ENCODE peak calls at places on chromosomes 2 and 18, in eight cellular contexts. One of them, this sample, is unnamed.

GRCh38 chr2:206520450-206520849 is 77.1 kb downstream of the ADAM23 start:
- DNase-seq in DMS153: no peak
- DNase-seq in stimulated activated CD8-positive, alpha-beta memory T cell treated with anti-CD3 and anti-CD28 coated beads, Interleukin-4, amount 100 ng/mL, for 24 hours: no peak
- DNase-seq in activated CD8-positive, alpha-beta memory T cell treated with anti-CD3 and anti-CD28 coated beads, Interleukin-2, amount 50 U/mL, for 48 hours: no peak
- DNase-seq in LHCN-M2: no peak
- DNase-seq in cerebellar nuclear complex: no peak
- DNase-seq in HuH-7.5: no peak
- DNase-seq in AG09309: no peak
- DNase-seq in this sample: no peak

GRCh38 chr2:14804912-14805311 is 172.4 kb downstream of the LRATD1 start:
- DNase-seq in stimulated activated CD8-positive, alpha-beta memory T cell treated with anti-CD3 and anti-CD28 coated beads, Interleukin-4, amount 100 ng/mL, for 24 hours: no peak
- DNase-seq in LHCN-M2: peak
- DNase-seq in activated CD8-positive, alpha-beta memory T cell treated with anti-CD3 and anti-CD28 coated beads, Interleukin-2, amount 50 U/mL, for 48 hours: no peak
- DNase-seq in cerebellar nuclear complex: no peak
- DNase-seq in AG09309: no peak
- DNase-seq in HuH-7.5: no peak
- DNase-seq in DMS153: no peak
- DNase-seq in this sample: no peak

GRCh38 chr2:182713611-182714010 is 2.4 kb upstream of the DNAJC10 start:
- DNase-seq in cerebellar nuclear complex: no peak
- DNase-seq in LHCN-M2: no peak
- DNase-seq in DMS153: no peak
- DNase-seq in stimulated activated CD8-positive, alpha-beta memory T cell treated with anti-CD3 and anti-CD28 coated beads, Interleukin-4, amount 100 ng/mL, for 24 hours: no peak
- DNase-seq in activated CD8-positive, alpha-beta memory T cell treated with anti-CD3 and anti-CD28 coated beads, Interleukin-2, amount 50 U/mL, for 48 hours: no peak
- DNase-seq in AG09309: no peak
- DNase-seq in HuH-7.5: no peak
- DNase-seq in this sample: no peak

GRCh38 chr2:219644801-219645480 is 17.5 kb downstream of the SLC4A3 start:
- DNase-seq in LHCN-M2: no peak
- DNase-seq in activated CD8-positive, alpha-beta memory T cell treated with anti-CD3 and anti-CD28 coated beads, Interleukin-2, amount 50 U/mL, for 48 hours: peak
- DNase-seq in cerebellar nuclear complex: no peak
- DNase-seq in DMS153: peak
- DNase-seq in stimulated activated CD8-positive, alpha-beta memory T cell treated with anti-CD3 and anti-CD28 coated beads, Interleukin-4, amount 100 ng/mL, for 24 hours: no peak
- DNase-seq in AG09309: no peak
- DNase-seq in HuH-7.5: no peak
- DNase-seq in this sample: no peak

GRCh38 chr18:26440644-26441043 is 107.7 kb downstream of the KCTD1 start:
- DNase-seq in cerebellar nuclear complex: no peak
- DNase-seq in stimulated activated CD8-positive, alpha-beta memory T cell treated with anti-CD3 and anti-CD28 coated beads, Interleukin-4, amount 100 ng/mL, for 24 hours: no peak
- DNase-seq in activated CD8-positive, alpha-beta memory T cell treated with anti-CD3 and anti-CD28 coated beads, Interleukin-2, amount 50 U/mL, for 48 hours: no peak
- DNase-seq in HuH-7.5: no peak
- DNase-seq in LHCN-M2: peak
- DNase-seq in DMS153: no peak
- DNase-seq in AG09309: no peak
- DNase-seq in this sample: no peak

GRCh38 chr18:5518899-5519371 is 24.9 kb downstream of the EPB41L3 start:
- DNase-seq in DMS153: no peak
- DNase-seq in AG09309: no peak
- DNase-seq in stimulated activated CD8-positive, alpha-beta memory T cell treated with anti-CD3 and anti-CD28 coated beads, Interleukin-4, amount 100 ng/mL, for 24 hours: no peak
- DNase-seq in LHCN-M2: no peak
- DNase-seq in cerebellar nuclear complex: no peak
- DNase-seq in activated CD8-positive, alpha-beta memory T cell treated with anti-CD3 and anti-CD28 coated beads, Interleukin-2, amount 50 U/mL, for 48 hours: no peak
- DNase-seq in HuH-7.5: no peak
- DNase-seq in this sample: no peak

GRCh38 chr2:3257166-3257565 is 120.5 kb downstream of the EIPR1 start:
- DNase-seq in stimulated activated CD8-positive, alpha-beta memory T cell treated with anti-CD3 and anti-CD28 coated beads, Interleukin-4, amount 100 ng/mL, for 24 hours: no peak
- DNase-seq in DMS153: no peak
- DNase-seq in HuH-7.5: no peak
- DNase-seq in cerebellar nuclear complex: no peak
- DNase-seq in activated CD8-positive, alpha-beta memory T cell treated with anti-CD3 and anti-CD28 coated beads, Interleukin-2, amount 50 U/mL, for 48 hours: no peak
- DNase-seq in AG09309: no peak
- DNase-seq in LHCN-M2: no peak
- DNase-seq in this sample: no peak

GRCh38 chr18:25862881-25863600 is 227.4 kb downstream of the SS18 start:
- DNase-seq in HuH-7.5: no peak
- DNase-seq in cerebellar nuclear complex: no peak
- DNase-seq in LHCN-M2: no peak
- DNase-seq in stimulated activated CD8-positive, alpha-beta memory T cell treated with anti-CD3 and anti-CD28 coated beads, Interleukin-4, amount 100 ng/mL, for 24 hours: no peak
- DNase-seq in AG09309: no peak
- DNase-seq in DMS153: no peak
- DNase-seq in activated CD8-positive, alpha-beta memory T cell treated with anti-CD3 and anti-CD28 coated beads, Interleukin-2, amount 50 U/mL, for 48 hours: no peak
- DNase-seq in this sample: no peak

GRCh38 chr2:177187631-177188312 is 24.8 kb upstream of the HNRNPA3 start:
- DNase-seq in LHCN-M2: peak
- DNase-seq in stimulated activated CD8-positive, alpha-beta memory T cell treated with anti-CD3 and anti-CD28 coated beads, Interleukin-4, amount 100 ng/mL, for 24 hours: no peak
- DNase-seq in HuH-7.5: peak
- DNase-seq in activated CD8-positive, alpha-beta memory T cell treated with anti-CD3 and anti-CD28 coated beads, Interleukin-2, amount 50 U/mL, for 48 hours: no peak
- DNase-seq in cerebellar nuclear complex: no peak
- DNase-seq in AG09309: peak
- DNase-seq in DMS153: no peak
- DNase-seq in this sample: no peak

GRCh38 chr2:231300020-231300721 is 95.3 kb upstream of the B3GNT7 start:
- DNase-seq in DMS153: no peak
- DNase-seq in AG09309: no peak
- DNase-seq in cerebellar nuclear complex: no peak
- DNase-seq in LHCN-M2: no peak
- DNase-seq in HuH-7.5: no peak
- DNase-seq in activated CD8-positive, alpha-beta memory T cell treated with anti-CD3 and anti-CD28 coated beads, Interleukin-2, amount 50 U/mL, for 48 hours: no peak
- DNase-seq in stimulated activated CD8-positive, alpha-beta memory T cell treated with anti-CD3 and anti-CD28 coated beads, Interleukin-4, amount 100 ng/mL, for 24 hours: no peak
- DNase-seq in this sample: no peak

GRCh38 chr2:171787333-171788072 is 100.2 kb downstream of the DYNC1I2 start:
- DNase-seq in LHCN-M2: no peak
- DNase-seq in AG09309: no peak
- DNase-seq in activated CD8-positive, alpha-beta memory T cell treated with anti-CD3 and anti-CD28 coated beads, Interleukin-2, amount 50 U/mL, for 48 hours: no peak
- DNase-seq in HuH-7.5: no peak
- DNase-seq in cerebellar nuclear complex: no peak
- DNase-seq in stimulated activated CD8-positive, alpha-beta memory T cell treated with anti-CD3 and anti-CD28 coated beads, Interleukin-4, amount 100 ng/mL, for 24 hours: no peak
- DNase-seq in DMS153: no peak
- DNase-seq in this sample: no peak

GRCh38 chr2:128286011-128286721 is 32.5 kb downstream of the HS6ST1 start:
- DNase-seq in HuH-7.5: no peak
- DNase-seq in activated CD8-positive, alpha-beta memory T cell treated with anti-CD3 and anti-CD28 coated beads, Interleukin-2, amount 50 U/mL, for 48 hours: no peak
- DNase-seq in DMS153: no peak
- DNase-seq in AG09309: no peak
- DNase-seq in stimulated activated CD8-positive, alpha-beta memory T cell treated with anti-CD3 and anti-CD28 coated beads, Interleukin-4, amount 100 ng/mL, for 24 hours: no peak
- DNase-seq in LHCN-M2: no peak
- DNase-seq in cerebellar nuclear complex: no peak
- DNase-seq in this sample: no peak

GRCh38 chr18:3211236-3211992 is 8.4 kb downstream of the MYOM1 start:
- DNase-seq in DMS153: peak
- DNase-seq in AG09309: no peak
- DNase-seq in stimulated activated CD8-positive, alpha-beta memory T cell treated with anti-CD3 and anti-CD28 coated beads, Interleukin-4, amount 100 ng/mL, for 24 hours: no peak
- DNase-seq in HuH-7.5: peak
- DNase-seq in LHCN-M2: peak
- DNase-seq in activated CD8-positive, alpha-beta memory T cell treated with anti-CD3 and anti-CD28 coated beads, Interleukin-2, amount 50 U/mL, for 48 hours: no peak
- DNase-seq in cerebellar nuclear complex: no peak
- DNase-seq in this sample: no peak

GRCh38 chr2:170817999-170818293 is 1.3 kb downstream of the GAD1 start:
- DNase-seq in cerebellar nuclear complex: no peak
- DNase-seq in activated CD8-positive, alpha-beta memory T cell treated with anti-CD3 and anti-CD28 coated beads, Interleukin-2, amount 50 U/mL, for 48 hours: no peak
- DNase-seq in HuH-7.5: no peak
- DNase-seq in LHCN-M2: no peak
- DNase-seq in DMS153: no peak
- DNase-seq in stimulated activated CD8-positive, alpha-beta memory T cell treated with anti-CD3 and anti-CD28 coated beads, Interleukin-4, amount 100 ng/mL, for 24 hours: no peak
- DNase-seq in AG09309: no peak
- DNase-seq in this sample: no peak

GRCh38 chr2:29430382-29431112 is 315.3 kb downstream of the CLIP4 start:
- DNase-seq in DMS153: peak
- DNase-seq in cerebellar nuclear complex: no peak
- DNase-seq in stimulated activated CD8-positive, alpha-beta memory T cell treated with anti-CD3 and anti-CD28 coated beads, Interleukin-4, amount 100 ng/mL, for 24 hours: no peak
- DNase-seq in AG09309: no peak
- DNase-seq in LHCN-M2: no peak
- DNase-seq in activated CD8-positive, alpha-beta memory T cell treated with anti-CD3 and anti-CD28 coated beads, Interleukin-2, amount 50 U/mL, for 48 hours: no peak
- DNase-seq in HuH-7.5: no peak
- DNase-seq in this sample: no peak

GRCh38 chr2:239916205-239917127 is 108.7 kb downstream of the NDUFA10 start:
- DNase-seq in LHCN-M2: no peak
- DNase-seq in activated CD8-positive, alpha-beta memory T cell treated with anti-CD3 and anti-CD28 coated beads, Interleukin-2, amount 50 U/mL, for 48 hours: no peak
- DNase-seq in HuH-7.5: no peak
- DNase-seq in DMS153: no peak
- DNase-seq in cerebellar nuclear complex: no peak
- DNase-seq in AG09309: no peak
- DNase-seq in stimulated activated CD8-positive, alpha-beta memory T cell treated with anti-CD3 and anti-CD28 coated beads, Interleukin-4, amount 100 ng/mL, for 24 hours: no peak
- DNase-seq in this sample: no peak

GRCh38 chr2:196823750-196824149 is 14.6 kb upstream of the C2orf66 start:
- DNase-seq in DMS153: no peak
- DNase-seq in HuH-7.5: no peak
- DNase-seq in stimulated activated CD8-positive, alpha-beta memory T cell treated with anti-CD3 and anti-CD28 coated beads, Interleukin-4, amount 100 ng/mL, for 24 hours: no peak
- DNase-seq in LHCN-M2: peak
- DNase-seq in AG09309: no peak
- DNase-seq in cerebellar nuclear complex: no peak
- DNase-seq in activated CD8-positive, alpha-beta memory T cell treated with anti-CD3 and anti-CD28 coated beads, Interleukin-2, amount 50 U/mL, for 48 hours: no peak
- DNase-seq in this sample: no peak

GRCh38 chr18:57809190-57809589 is 6.1 kb upstream of the ATP8B1 start:
- DNase-seq in cerebellar nuclear complex: no peak
- DNase-seq in AG09309: no peak
- DNase-seq in stimulated activated CD8-positive, alpha-beta memory T cell treated with anti-CD3 and anti-CD28 coated beads, Interleukin-4, amount 100 ng/mL, for 24 hours: no peak
- DNase-seq in HuH-7.5: no peak
- DNase-seq in LHCN-M2: no peak
- DNase-seq in activated CD8-positive, alpha-beta memory T cell treated with anti-CD3 and anti-CD28 coated beads, Interleukin-2, amount 50 U/mL, for 48 hours: no peak
- DNase-seq in DMS153: no peak
- DNase-seq in this sample: no peak

GRCh38 chr18:13566941-13567762 is 159.2 kb downstream of the FAM210A start:
- DNase-seq in LHCN-M2: no peak
- DNase-seq in HuH-7.5: no peak
- DNase-seq in cerebellar nuclear complex: no peak
- DNase-seq in activated CD8-positive, alpha-beta memory T cell treated with anti-CD3 and anti-CD28 coated beads, Interleukin-2, amount 50 U/mL, for 48 hours: peak
- DNase-seq in stimulated activated CD8-positive, alpha-beta memory T cell treated with anti-CD3 and anti-CD28 coated beads, Interleukin-4, amount 100 ng/mL, for 24 hours: peak
- DNase-seq in DMS153: no peak
- DNase-seq in AG09309: no peak
- DNase-seq in this sample: no peak

GRCh38 chr18:79583426-79583825 is 96.2 kb upstream of the CTDP1 start:
- DNase-seq in HuH-7.5: no peak
- DNase-seq in DMS153: no peak
- DNase-seq in AG09309: no peak
- DNase-seq in LHCN-M2: no peak
- DNase-seq in stimulated activated CD8-positive, alpha-beta memory T cell treated with anti-CD3 and anti-CD28 coated beads, Interleukin-4, amount 100 ng/mL, for 24 hours: no peak
- DNase-seq in cerebellar nuclear complex: no peak
- DNase-seq in activated CD8-positive, alpha-beta memory T cell treated with anti-CD3 and anti-CD28 coated beads, Interleukin-2, amount 50 U/mL, for 48 hours: no peak
- DNase-seq in this sample: no peak

GRCh38 chr2:73091164-73091563 is 19.7 kb upstream of the SFXN5 start:
- DNase-seq in stimulated activated CD8-positive, alpha-beta memory T cell treated with anti-CD3 and anti-CD28 coated beads, Interleukin-4, amount 100 ng/mL, for 24 hours: no peak
- DNase-seq in activated CD8-positive, alpha-beta memory T cell treated with anti-CD3 and anti-CD28 coated beads, Interleukin-2, amount 50 U/mL, for 48 hours: no peak
- DNase-seq in HuH-7.5: peak
- DNase-seq in AG09309: no peak
- DNase-seq in cerebellar nuclear complex: no peak
- DNase-seq in LHCN-M2: no peak
- DNase-seq in DMS153: no peak
- DNase-seq in this sample: no peak

GRCh38 chr18:70322385-70322784 is 33.5 kb downstream of the SOCS6 start:
- DNase-seq in stimulated activated CD8-positive, alpha-beta memory T cell treated with anti-CD3 and anti-CD28 coated beads, Interleukin-4, amount 100 ng/mL, for 24 hours: no peak
- DNase-seq in activated CD8-positive, alpha-beta memory T cell treated with anti-CD3 and anti-CD28 coated beads, Interleukin-2, amount 50 U/mL, for 48 hours: no peak
- DNase-seq in AG09309: no peak
- DNase-seq in DMS153: no peak
- DNase-seq in cerebellar nuclear complex: no peak
- DNase-seq in HuH-7.5: no peak
- DNase-seq in LHCN-M2: no peak
- DNase-seq in this sample: no peak

GRCh38 chr2:1891147-1891546 is 146.8 kb upstream of the PXDN start:
- DNase-seq in activated CD8-positive, alpha-beta memory T cell treated with anti-CD3 and anti-CD28 coated beads, Interleukin-2, amount 50 U/mL, for 48 hours: no peak
- DNase-seq in stimulated activated CD8-positive, alpha-beta memory T cell treated with anti-CD3 and anti-CD28 coated beads, Interleukin-4, amount 100 ng/mL, for 24 hours: no peak
- DNase-seq in AG09309: no peak
- DNase-seq in HuH-7.5: no peak
- DNase-seq in cerebellar nuclear complex: peak
- DNase-seq in DMS153: peak
- DNase-seq in LHCN-M2: no peak
- DNase-seq in this sample: no peak

GRCh38 chr2:24702800-24703199 is 90.4 kb downstream of the PTRHD1 start:
- DNase-seq in activated CD8-positive, alpha-beta memory T cell treated with anti-CD3 and anti-CD28 coated beads, Interleukin-2, amount 50 U/mL, for 48 hours: no peak
- DNase-seq in LHCN-M2: peak
- DNase-seq in stimulated activated CD8-positive, alpha-beta memory T cell treated with anti-CD3 and anti-CD28 coated beads, Interleukin-4, amount 100 ng/mL, for 24 hours: no peak
- DNase-seq in DMS153: no peak
- DNase-seq in cerebellar nuclear complex: no peak
- DNase-seq in AG09309: peak
- DNase-seq in HuH-7.5: no peak
- DNase-seq in this sample: no peak

GRCh38 chr2:237488901-237489860 is 2.1 kb downstream of the MLPH start:
- DNase-seq in DMS153: no peak
- DNase-seq in LHCN-M2: peak
- DNase-seq in activated CD8-positive, alpha-beta memory T cell treated with anti-CD3 and anti-CD28 coated beads, Interleukin-2, amount 50 U/mL, for 48 hours: no peak
- DNase-seq in HuH-7.5: no peak
- DNase-seq in cerebellar nuclear complex: no peak
- DNase-seq in stimulated activated CD8-positive, alpha-beta memory T cell treated with anti-CD3 and anti-CD28 coated beads, Interleukin-4, amount 100 ng/mL, for 24 hours: no peak
- DNase-seq in AG09309: no peak
- DNase-seq in this sample: no peak

GRCh38 chr2:226740039-226740648 is 59.5 kb downstream of the IRS1 start:
- DNase-seq in LHCN-M2: peak
- DNase-seq in HuH-7.5: no peak
- DNase-seq in activated CD8-positive, alpha-beta memory T cell treated with anti-CD3 and anti-CD28 coated beads, Interleukin-2, amount 50 U/mL, for 48 hours: no peak
- DNase-seq in AG09309: no peak
- DNase-seq in cerebellar nuclear complex: no peak
- DNase-seq in stimulated activated CD8-positive, alpha-beta memory T cell treated with anti-CD3 and anti-CD28 coated beads, Interleukin-4, amount 100 ng/mL, for 24 hours: no peak
- DNase-seq in DMS153: no peak
- DNase-seq in this sample: no peak

GRCh38 chr2:149744845-149745244 is 157.3 kb upstream of the MMADHC start:
- DNase-seq in DMS153: no peak
- DNase-seq in HuH-7.5: no peak
- DNase-seq in activated CD8-positive, alpha-beta memory T cell treated with anti-CD3 and anti-CD28 coated beads, Interleukin-2, amount 50 U/mL, for 48 hours: no peak
- DNase-seq in cerebellar nuclear complex: no peak
- DNase-seq in LHCN-M2: no peak
- DNase-seq in stimulated activated CD8-positive, alpha-beta memory T cell treated with anti-CD3 and anti-CD28 coated beads, Interleukin-4, amount 100 ng/mL, for 24 hours: no peak
- DNase-seq in AG09309: no peak
- DNase-seq in this sample: no peak